ENCODE peak calls at places on chromosomes 12 and 14, in nine cellular contexts. C, K, S, T, Z, L, Q, H and B are unnamed samples.

GRCh38 chr12:64203775-64204174 is 18.3 kb downstream of the KICS2 start:
- DNase-seq in K (no peak), C (no peak), L (no peak), Z (no peak), T (no peak), Q (no peak), H (no peak), S (no peak), B (no peak)

GRCh38 chr12:106145539-106146447 is 7.0 kb upstream of the NUAK1 start:
- DNase-seq in Q (peak), K (peak), S (no peak), C (no peak), L (no peak), T (no peak), Z (peak), H (no peak), B (no peak)

GRCh38 chr14:105526781-105527380 is 498 bp downstream of the TMEM121 start:
- DNase-seq in T (no peak), C (no peak), H (no peak), K (no peak), S (no peak), L (no peak), Q (no peak), Z (no peak), B (peak)

GRCh38 chr12:80232873-80233272 is 133.5 kb downstream of the OTOGL start:
- DNase-seq in C (no peak), Z (no peak), Q (no peak), T (no peak), S (no peak), H (no peak), L (no peak), K (no peak), B (no peak)

GRCh38 chr12:1805441-1806081 is 14.8 kb upstream of the LRTM2 start:
- DNase-seq in Q (no peak), Z (no peak), K (no peak), T (no peak), H (no peak), L (no peak), C (no peak), S (no peak), B (no peak)

GRCh38 chr14:105797546-105797945 is 271.2 kb downstream of the TMEM121 start:
- DNase-seq in T (no peak), K (no peak), S (no peak), Q (no peak), H (no peak), L (no peak), C (no peak), Z (no peak), B (no peak)

GRCh38 chr14:68585690-68586089 is 207.2 kb downstream of the ZFP36L1 start:
- DNase-seq in H (no peak), L (no peak), Z (no peak), K (no peak), S (no peak), Q (no peak), C (no peak), T (no peak), B (peak)

GRCh38 chr12:112121780-112122565 is 3.4 kb upstream of the TRAFD1 start:
- DNase-seq in Q (peak), T (no peak), Z (no peak), K (no peak), L (no peak), S (no peak), C (no peak), H (peak), B (no peak)

GRCh38 chr14:24818054-24818822 is 184.2 kb upstream of the GZMB start:
- DNase-seq in K (no peak), C (no peak), S (no peak), Z (no peak), T (no peak), L (no peak), Q (no peak), H (no peak), B (no peak)